ENCODE peak calls at places on chromosomes 3 and 15, in ten cellular contexts. One of them, this sample, is unnamed.

GRCh38 chr15:31058236-31058962 is 43.1 kb downstream of the TRPM1 start:
- ATAC-seq in upper lobe of right lung: no peak
- ATAC-seq in mucosa of descending colon: peak; percentile 88
- ATAC-seq in HCT116: no peak
- ATAC-seq in left lung: no peak
- ATAC-seq in psoas muscle: no peak
- ATAC-seq in activated CD4-positive, alpha-beta T cell treated with anti-CD3 and anti-CD28 coated beads for 36 hours: no peak
- ATAC-seq in gastrocnemius medialis: no peak
- ATAC-seq in thoracic aorta: no peak
- ATAC-seq in CD8-positive, alpha-beta T cell: no peak
- ATAC-seq in this sample: no peak

GRCh38 chr15:62120776-62121175 is 44.3 kb downstream of the C2CD4B start:
- ATAC-seq in upper lobe of right lung: no peak
- ATAC-seq in psoas muscle: no peak
- ATAC-seq in thoracic aorta: no peak
- ATAC-seq in HCT116: no peak
- ATAC-seq in gastrocnemius medialis: no peak
- ATAC-seq in activated CD4-positive, alpha-beta T cell treated with anti-CD3 and anti-CD28 coated beads for 36 hours: no peak
- ATAC-seq in mucosa of descending colon: no peak
- ATAC-seq in left lung: no peak
- ATAC-seq in CD8-positive, alpha-beta T cell: no peak
- ATAC-seq in this sample: no peak

GRCh38 chr15:70196314-70197291 is 98.9 kb upstream of the TLE3 start:
- ATAC-seq in HCT116: peak; percentile 70
- ATAC-seq in upper lobe of right lung: peak; percentile 48
- ATAC-seq in psoas muscle: peak; percentile 86
- ATAC-seq in CD8-positive, alpha-beta T cell: peak; percentile 42
- ATAC-seq in gastrocnemius medialis: peak; percentile 85
- ATAC-seq in left lung: peak; percentile 60
- ATAC-seq in activated CD4-positive, alpha-beta T cell treated with anti-CD3 and anti-CD28 coated beads for 36 hours: peak; percentile 89
- ATAC-seq in mucosa of descending colon: peak; percentile 52
- ATAC-seq in thoracic aorta: no peak
- ATAC-seq in this sample: peak; percentile 20

GRCh38 chr15:41894791-41895463 is 1.1 kb upstream of the SPTBN5 start:
- ATAC-seq in left lung: peak; percentile 87
- ATAC-seq in mucosa of descending colon: peak; percentile 81
- ATAC-seq in gastrocnemius medialis: no peak
- ATAC-seq in HCT116: peak; percentile 89
- ATAC-seq in thoracic aorta: peak; percentile 58
- ATAC-seq in activated CD4-positive, alpha-beta T cell treated with anti-CD3 and anti-CD28 coated beads for 36 hours: peak; percentile 96
- ATAC-seq in upper lobe of right lung: peak; percentile 89
- ATAC-seq in CD8-positive, alpha-beta T cell: peak; percentile 95
- ATAC-seq in psoas muscle: peak; percentile 45
- ATAC-seq in this sample: peak; percentile 87

GRCh38 chr3:128786434-128787020 is 60.5 kb downstream of the RAB7A start:
- ATAC-seq in mucosa of descending colon: no peak
- ATAC-seq in HCT116: no peak
- ATAC-seq in CD8-positive, alpha-beta T cell: no peak
- ATAC-seq in psoas muscle: peak; percentile 50
- ATAC-seq in activated CD4-positive, alpha-beta T cell treated with anti-CD3 and anti-CD28 coated beads for 36 hours: no peak
- ATAC-seq in left lung: no peak
- ATAC-seq in upper lobe of right lung: no peak
- ATAC-seq in gastrocnemius medialis: peak; percentile 43
- ATAC-seq in thoracic aorta: no peak
- ATAC-seq in this sample: no peak

GRCh38 chr3:19970289-19970688 is 23.4 kb downstream of the RAB5A start:
- ATAC-seq in left lung: no peak
- ATAC-seq in HCT116: no peak
- ATAC-seq in gastrocnemius medialis: no peak
- ATAC-seq in psoas muscle: no peak
- ATAC-seq in activated CD4-positive, alpha-beta T cell treated with anti-CD3 and anti-CD28 coated beads for 36 hours: no peak
- ATAC-seq in upper lobe of right lung: no peak
- ATAC-seq in mucosa of descending colon: no peak
- ATAC-seq in thoracic aorta: no peak
- ATAC-seq in CD8-positive, alpha-beta T cell: no peak
- ATAC-seq in this sample: no peak

GRCh38 chr3:169575381-169575780 is 88.1 kb downstream of the MECOM start:
- ATAC-seq in mucosa of descending colon: no peak
- ATAC-seq in gastrocnemius medialis: no peak
- ATAC-seq in psoas muscle: no peak
- ATAC-seq in thoracic aorta: no peak
- ATAC-seq in CD8-positive, alpha-beta T cell: no peak
- ATAC-seq in upper lobe of right lung: no peak
- ATAC-seq in activated CD4-positive, alpha-beta T cell treated with anti-CD3 and anti-CD28 coated beads for 36 hours: no peak
- ATAC-seq in HCT116: no peak
- ATAC-seq in left lung: peak; percentile 13
- ATAC-seq in this sample: no peak

GRCh38 chr3:134427400-134428111 is 53.3 kb upstream of the AMOTL2 start:
- ATAC-seq in left lung: peak; percentile 53
- ATAC-seq in gastrocnemius medialis: peak; percentile 86
- ATAC-seq in activated CD4-positive, alpha-beta T cell treated with anti-CD3 and anti-CD28 coated beads for 36 hours: no peak
- ATAC-seq in thoracic aorta: no peak
- ATAC-seq in CD8-positive, alpha-beta T cell: no peak
- ATAC-seq in HCT116: peak; percentile 96
- ATAC-seq in mucosa of descending colon: peak; percentile 39
- ATAC-seq in psoas muscle: peak; percentile 84
- ATAC-seq in upper lobe of right lung: peak; percentile 18
- ATAC-seq in this sample: peak; percentile 94

GRCh38 chr3:188476930-188477329 is 323.0 kb downstream of the LPP start:
- ATAC-seq in gastrocnemius medialis: peak; percentile 70
- ATAC-seq in mucosa of descending colon: no peak
- ATAC-seq in activated CD4-positive, alpha-beta T cell treated with anti-CD3 and anti-CD28 coated beads for 36 hours: no peak
- ATAC-seq in HCT116: no peak
- ATAC-seq in upper lobe of right lung: no peak
- ATAC-seq in psoas muscle: peak; percentile 41
- ATAC-seq in CD8-positive, alpha-beta T cell: no peak
- ATAC-seq in left lung: no peak
- ATAC-seq in thoracic aorta: no peak
- ATAC-seq in this sample: no peak

GRCh38 chr15:38391186-38391585 is 62.7 kb upstream of the FAM98B start:
- ATAC-seq in left lung: no peak
- ATAC-seq in CD8-positive, alpha-beta T cell: no peak
- ATAC-seq in upper lobe of right lung: no peak
- ATAC-seq in gastrocnemius medialis: no peak
- ATAC-seq in psoas muscle: no peak
- ATAC-seq in thoracic aorta: no peak
- ATAC-seq in HCT116: no peak
- ATAC-seq in activated CD4-positive, alpha-beta T cell treated with anti-CD3 and anti-CD28 coated beads for 36 hours: no peak
- ATAC-seq in mucosa of descending colon: no peak
- ATAC-seq in this sample: no peak

GRCh38 chr3:123997543-123997942 is 5.6 kb upstream of the ROPN1 start:
- ATAC-seq in upper lobe of right lung: no peak
- ATAC-seq in thoracic aorta: peak; percentile 64
- ATAC-seq in HCT116: no peak
- ATAC-seq in CD8-positive, alpha-beta T cell: no peak
- ATAC-seq in mucosa of descending colon: no peak
- ATAC-seq in gastrocnemius medialis: no peak
- ATAC-seq in left lung: no peak
- ATAC-seq in psoas muscle: no peak
- ATAC-seq in activated CD4-positive, alpha-beta T cell treated with anti-CD3 and anti-CD28 coated beads for 36 hours: no peak
- ATAC-seq in this sample: no peak

GRCh38 chr15:49815937-49816336 is 195.1 kb downstream of the DTWD1 start:
- ATAC-seq in thoracic aorta: no peak
- ATAC-seq in activated CD4-positive, alpha-beta T cell treated with anti-CD3 and anti-CD28 coated beads for 36 hours: no peak
- ATAC-seq in HCT116: no peak
- ATAC-seq in CD8-positive, alpha-beta T cell: no peak
- ATAC-seq in upper lobe of right lung: no peak
- ATAC-seq in psoas muscle: no peak
- ATAC-seq in mucosa of descending colon: no peak
- ATAC-seq in gastrocnemius medialis: no peak
- ATAC-seq in left lung: peak; percentile 33
- ATAC-seq in this sample: no peak

GRCh38 chr3:29871087-29871486 is 590.2 kb downstream of the RBMS3 start:
- ATAC-seq in HCT116: no peak
- ATAC-seq in upper lobe of right lung: no peak
- ATAC-seq in activated CD4-positive, alpha-beta T cell treated with anti-CD3 and anti-CD28 coated beads for 36 hours: no peak
- ATAC-seq in gastrocnemius medialis: no peak
- ATAC-seq in left lung: no peak
- ATAC-seq in psoas muscle: no peak
- ATAC-seq in mucosa of descending colon: no peak
- ATAC-seq in CD8-positive, alpha-beta T cell: no peak
- ATAC-seq in thoracic aorta: no peak
- ATAC-seq in this sample: no peak

GRCh38 chr15:99157456-99157855 is 52.6 kb downstream of the SYNM start:
- ATAC-seq in psoas muscle: no peak
- ATAC-seq in CD8-positive, alpha-beta T cell: no peak
- ATAC-seq in left lung: no peak
- ATAC-seq in HCT116: no peak
- ATAC-seq in activated CD4-positive, alpha-beta T cell treated with anti-CD3 and anti-CD28 coated beads for 36 hours: no peak
- ATAC-seq in thoracic aorta: no peak
- ATAC-seq in upper lobe of right lung: no peak
- ATAC-seq in mucosa of descending colon: no peak
- ATAC-seq in gastrocnemius medialis: no peak
- ATAC-seq in this sample: no peak

GRCh38 chr3:119783883-119784282 is 2.0 kb downstream of the NR1I2 start:
- ATAC-seq in upper lobe of right lung: peak; percentile 32
- ATAC-seq in gastrocnemius medialis: no peak
- ATAC-seq in CD8-positive, alpha-beta T cell: no peak
- ATAC-seq in psoas muscle: no peak
- ATAC-seq in mucosa of descending colon: no peak
- ATAC-seq in activated CD4-positive, alpha-beta T cell treated with anti-CD3 and anti-CD28 coated beads for 36 hours: no peak
- ATAC-seq in left lung: peak; percentile 48
- ATAC-seq in thoracic aorta: no peak
- ATAC-seq in HCT116: no peak
- ATAC-seq in this sample: no peak

GRCh38 chr3:136617123-136617700 is 135.0 kb downstream of the STAG1 start:
- ATAC-seq in HCT116: no peak
- ATAC-seq in CD8-positive, alpha-beta T cell: no peak
- ATAC-seq in left lung: peak; percentile 50
- ATAC-seq in upper lobe of right lung: peak; percentile 50
- ATAC-seq in thoracic aorta: no peak
- ATAC-seq in gastrocnemius medialis: peak; percentile 33
- ATAC-seq in mucosa of descending colon: peak; percentile 96
- ATAC-seq in psoas muscle: no peak
- ATAC-seq in activated CD4-positive, alpha-beta T cell treated with anti-CD3 and anti-CD28 coated beads for 36 hours: no peak
- ATAC-seq in this sample: no peak

GRCh38 chr15:69172854-69173253 is 12.4 kb downstream of the GLCE start:
- ATAC-seq in HCT116: peak; percentile 63
- ATAC-seq in activated CD4-positive, alpha-beta T cell treated with anti-CD3 and anti-CD28 coated beads for 36 hours: no peak
- ATAC-seq in CD8-positive, alpha-beta T cell: no peak
- ATAC-seq in gastrocnemius medialis: no peak
- ATAC-seq in upper lobe of right lung: no peak
- ATAC-seq in psoas muscle: no peak
- ATAC-seq in left lung: peak; percentile 86
- ATAC-seq in mucosa of descending colon: peak; percentile 100
- ATAC-seq in thoracic aorta: no peak
- ATAC-seq in this sample: no peak

GRCh38 chr15:72047020-72047419 is 70.9 kb downstream of the MYO9A start:
- ATAC-seq in HCT116: no peak
- ATAC-seq in psoas muscle: no peak
- ATAC-seq in upper lobe of right lung: no peak
- ATAC-seq in thoracic aorta: no peak
- ATAC-seq in CD8-positive, alpha-beta T cell: no peak
- ATAC-seq in gastrocnemius medialis: no peak
- ATAC-seq in mucosa of descending colon: no peak
- ATAC-seq in left lung: no peak
- ATAC-seq in activated CD4-positive, alpha-beta T cell treated with anti-CD3 and anti-CD28 coated beads for 36 hours: no peak
- ATAC-seq in this sample: no peak

GRCh38 chr15:79124388-79124787 is 33.8 kb upstream of the RASGRF1 start:
- ATAC-seq in upper lobe of right lung: no peak
- ATAC-seq in thoracic aorta: no peak
- ATAC-seq in left lung: no peak
- ATAC-seq in HCT116: no peak
- ATAC-seq in gastrocnemius medialis: no peak
- ATAC-seq in CD8-positive, alpha-beta T cell: no peak
- ATAC-seq in psoas muscle: no peak
- ATAC-seq in mucosa of descending colon: no peak
- ATAC-seq in activated CD4-positive, alpha-beta T cell treated with anti-CD3 and anti-CD28 coated beads for 36 hours: no peak
- ATAC-seq in this sample: no peak

GRCh38 chr3:82100378-82100777 is 338.9 kb upstream of the GBE1 start:
- ATAC-seq in mucosa of descending colon: no peak
- ATAC-seq in activated CD4-positive, alpha-beta T cell treated with anti-CD3 and anti-CD28 coated beads for 36 hours: no peak
- ATAC-seq in CD8-positive, alpha-beta T cell: no peak
- ATAC-seq in gastrocnemius medialis: no peak
- ATAC-seq in psoas muscle: no peak
- ATAC-seq in thoracic aorta: no peak
- ATAC-seq in HCT116: no peak
- ATAC-seq in left lung: no peak
- ATAC-seq in upper lobe of right lung: no peak
- ATAC-seq in this sample: no peak

GRCh38 chr3:98188553-98188952 is 22.1 kb downstream of the OR5H15 start:
- ATAC-seq in HCT116: peak; percentile 80
- ATAC-seq in thoracic aorta: no peak
- ATAC-seq in mucosa of descending colon: peak; percentile 53
- ATAC-seq in upper lobe of right lung: peak; percentile 81
- ATAC-seq in gastrocnemius medialis: no peak
- ATAC-seq in activated CD4-positive, alpha-beta T cell treated with anti-CD3 and anti-CD28 coated beads for 36 hours: peak; percentile 49
- ATAC-seq in left lung: peak; percentile 66
- ATAC-seq in CD8-positive, alpha-beta T cell: no peak
- ATAC-seq in psoas muscle: no peak
- ATAC-seq in this sample: no peak

GRCh38 chr15:89559865-89560264 is 15.4 kb upstream of the TICRR start:
- ATAC-seq in activated CD4-positive, alpha-beta T cell treated with anti-CD3 and anti-CD28 coated beads for 36 hours: no peak
- ATAC-seq in gastrocnemius medialis: no peak
- ATAC-seq in upper lobe of right lung: no peak
- ATAC-seq in thoracic aorta: no peak
- ATAC-seq in CD8-positive, alpha-beta T cell: no peak
- ATAC-seq in psoas muscle: no peak
- ATAC-seq in HCT116: peak; percentile 60
- ATAC-seq in left lung: no peak
- ATAC-seq in mucosa of descending colon: no peak
- ATAC-seq in this sample: no peak

GRCh38 chr3:170338690-170339340 is 18.7 kb upstream of the SKIL start:
- ATAC-seq in thoracic aorta: no peak
- ATAC-seq in CD8-positive, alpha-beta T cell: no peak
- ATAC-seq in HCT116: no peak
- ATAC-seq in left lung: no peak
- ATAC-seq in upper lobe of right lung: no peak
- ATAC-seq in psoas muscle: no peak
- ATAC-seq in gastrocnemius medialis: no peak
- ATAC-seq in mucosa of descending colon: no peak
- ATAC-seq in activated CD4-positive, alpha-beta T cell treated with anti-CD3 and anti-CD28 coated beads for 36 hours: no peak
- ATAC-seq in this sample: no peak

GRCh38 chr3:168152149-168152548 is 56.4 kb upstream of the GOLIM4 start:
- ATAC-seq in activated CD4-positive, alpha-beta T cell treated with anti-CD3 and anti-CD28 coated beads for 36 hours: no peak
- ATAC-seq in psoas muscle: no peak
- ATAC-seq in thoracic aorta: no peak
- ATAC-seq in gastrocnemius medialis: no peak
- ATAC-seq in HCT116: no peak
- ATAC-seq in CD8-positive, alpha-beta T cell: no peak
- ATAC-seq in mucosa of descending colon: no peak
- ATAC-seq in upper lobe of right lung: no peak
- ATAC-seq in left lung: no peak
- ATAC-seq in this sample: no peak

GRCh38 chr3:186959029-186959624 is 28.8 kb downstream of the ST6GAL1 start:
- ATAC-seq in activated CD4-positive, alpha-beta T cell treated with anti-CD3 and anti-CD28 coated beads for 36 hours: peak; percentile 25
- ATAC-seq in CD8-positive, alpha-beta T cell: no peak
- ATAC-seq in HCT116: no peak
- ATAC-seq in psoas muscle: no peak
- ATAC-seq in left lung: no peak
- ATAC-seq in mucosa of descending colon: no peak
- ATAC-seq in gastrocnemius medialis: no peak
- ATAC-seq in thoracic aorta: no peak
- ATAC-seq in upper lobe of right lung: no peak
- ATAC-seq in this sample: no peak

GRCh38 chr3:131535131-131535530 is 32.4 kb upstream of the MRPL3 start:
- ATAC-seq in CD8-positive, alpha-beta T cell: no peak
- ATAC-seq in psoas muscle: no peak
- ATAC-seq in upper lobe of right lung: no peak
- ATAC-seq in activated CD4-positive, alpha-beta T cell treated with anti-CD3 and anti-CD28 coated beads for 36 hours: no peak
- ATAC-seq in mucosa of descending colon: no peak
- ATAC-seq in gastrocnemius medialis: no peak
- ATAC-seq in left lung: no peak
- ATAC-seq in thoracic aorta: no peak
- ATAC-seq in HCT116: no peak
- ATAC-seq in this sample: no peak

GRCh38 chr15:66433726-66434125 is 47.0 kb downstream of the MAP2K1 start:
- ATAC-seq in activated CD4-positive, alpha-beta T cell treated with anti-CD3 and anti-CD28 coated beads for 36 hours: peak; percentile 78
- ATAC-seq in CD8-positive, alpha-beta T cell: no peak
- ATAC-seq in mucosa of descending colon: no peak
- ATAC-seq in upper lobe of right lung: peak; percentile 36
- ATAC-seq in gastrocnemius medialis: no peak
- ATAC-seq in psoas muscle: no peak
- ATAC-seq in left lung: peak; percentile 16
- ATAC-seq in thoracic aorta: no peak
- ATAC-seq in HCT116: no peak
- ATAC-seq in this sample: no peak

GRCh38 chr15:59976480-59976879 is 27.6 kb upstream of the FOXB1 start:
- ATAC-seq in mucosa of descending colon: peak; percentile 79
- ATAC-seq in activated CD4-positive, alpha-beta T cell treated with anti-CD3 and anti-CD28 coated beads for 36 hours: peak; percentile 97
- ATAC-seq in left lung: peak; percentile 30
- ATAC-seq in CD8-positive, alpha-beta T cell: peak; percentile 93
- ATAC-seq in upper lobe of right lung: peak; percentile 66
- ATAC-seq in thoracic aorta: no peak
- ATAC-seq in HCT116: no peak
- ATAC-seq in gastrocnemius medialis: no peak
- ATAC-seq in psoas muscle: no peak
- ATAC-seq in this sample: no peak

This sample was measured in gastroesophageal sphincter.